ENCODE peak calls at places on chromosome 4, in six cellular contexts. One of them, this sample, is unnamed.

GRCh38 chr4:139084425-139085093 is 69.0 kb downstream of the NOCT start:
- DNase-seq in HCT116: no peak
- DNase-seq in H1: no peak
- DNase-seq in GM12878: peak
- DNase-seq in K562: no peak
- DNase-seq in HepG2: peak
- DNase-seq in this sample: no peak

GRCh38 chr4:2136736-2137135 is 77.6 kb downstream of the NAT8L start:
- DNase-seq in HCT116: no peak
- DNase-seq in H1: no peak
- DNase-seq in GM12878: no peak
- DNase-seq in K562: no peak
- DNase-seq in HepG2: no peak
- DNase-seq in this sample: no peak

GRCh38 chr4:42352049-42352448 is 45.2 kb upstream of the SHISA3 start:
- DNase-seq in HCT116: no peak
- DNase-seq in H1: no peak
- DNase-seq in GM12878: no peak
- DNase-seq in K562: no peak
- DNase-seq in HepG2: no peak
- DNase-seq in this sample: no peak

GRCh38 chr4:170990989-170991589 is 822.1 kb upstream of the GALNTL6 start:
- DNase-seq in HCT116: peak
- DNase-seq in H1: peak
- DNase-seq in GM12878: no peak
- DNase-seq in K562: peak
- DNase-seq in HepG2: peak
- DNase-seq in this sample: peak

GRCh38 chr4:148270600-148270999 is 171.6 kb downstream of the NR3C2 start:
- DNase-seq in HCT116: no peak
- DNase-seq in H1: no peak
- DNase-seq in GM12878: no peak
- DNase-seq in K562: no peak
- DNase-seq in HepG2: no peak
- DNase-seq in this sample: no peak

GRCh38 chr4:80026080-80026479 is 46.9 kb downstream of the ANTXR2 start:
- DNase-seq in HCT116: no peak
- DNase-seq in H1: no peak
- DNase-seq in GM12878: no peak
- DNase-seq in K562: peak
- DNase-seq in HepG2: no peak
- DNase-seq in this sample: no peak

GRCh38 chr4:156898373-156899117 is 73.1 kb downstream of the PDGFC start:
- DNase-seq in HCT116: no peak
- DNase-seq in H1: no peak
- DNase-seq in GM12878: no peak
- DNase-seq in K562: no peak
- DNase-seq in HepG2: peak
- DNase-seq in this sample: no peak

GRCh38 chr4:140308366-140309123 is 64.9 kb upstream of the SCOC start:
- DNase-seq in HCT116: no peak
- DNase-seq in H1: no peak
- DNase-seq in GM12878: no peak
- DNase-seq in K562: peak
- DNase-seq in HepG2: no peak
- DNase-seq in this sample: no peak

GRCh38 chr4:164383187-164384181 is 370.4 kb upstream of the SMIM31 start:
- DNase-seq in HCT116: no peak
- DNase-seq in H1: peak
- DNase-seq in GM12878: no peak
- DNase-seq in K562: no peak
- DNase-seq in HepG2: no peak
- DNase-seq in this sample: peak

GRCh38 chr4:20679946-20680345 is 20.3 kb upstream of the PACRGL start:
- DNase-seq in HCT116: no peak
- DNase-seq in H1: no peak
- DNase-seq in GM12878: no peak
- DNase-seq in K562: no peak
- DNase-seq in HepG2: no peak
- DNase-seq in this sample: no peak

GRCh38 chr4:5973486-5974220 is 44.6 kb downstream of the C4orf50 start:
- DNase-seq in HCT116: no peak
- DNase-seq in H1: no peak
- DNase-seq in GM12878: no peak
- DNase-seq in K562: no peak
- DNase-seq in HepG2: no peak
- DNase-seq in this sample: no peak

GRCh38 chr4:83378426-83378825 is 43.8 kb upstream of the HPSE start:
- DNase-seq in HCT116: no peak
- DNase-seq in H1: no peak
- DNase-seq in GM12878: no peak
- DNase-seq in K562: peak
- DNase-seq in HepG2: no peak
- DNase-seq in this sample: no peak

GRCh38 chr4:105666693-105667092 is 41.8 kb downstream of the INTS12 start:
- DNase-seq in HCT116: no peak
- DNase-seq in H1: no peak
- DNase-seq in GM12878: no peak
- DNase-seq in K562: peak
- DNase-seq in HepG2: no peak
- DNase-seq in this sample: no peak

GRCh38 chr4:108058685-108059440 is 69.2 kb downstream of the HADH start:
- DNase-seq in HCT116: peak
- DNase-seq in H1: no peak
- DNase-seq in GM12878: no peak
- DNase-seq in K562: no peak
- DNase-seq in HepG2: peak
- DNase-seq in this sample: no peak

GRCh38 chr4:56995525-56995924 is 16.8 kb downstream of the POLR2B start:
- DNase-seq in HCT116: no peak
- DNase-seq in H1: no peak
- DNase-seq in GM12878: no peak
- DNase-seq in K562: no peak
- DNase-seq in HepG2: no peak
- DNase-seq in this sample: no peak

GRCh38 chr4:48388504-48389154 is 47.3 kb downstream of the SLAIN2 start:
- DNase-seq in HCT116: no peak
- DNase-seq in H1: no peak
- DNase-seq in GM12878: no peak
- DNase-seq in K562: no peak
- DNase-seq in HepG2: no peak
- DNase-seq in this sample: no peak

GRCh38 chr4:81828991-81829390 is 357.3 kb upstream of the RASGEF1B start:
- DNase-seq in HCT116: no peak
- DNase-seq in H1: no peak
- DNase-seq in GM12878: no peak
- DNase-seq in K562: no peak
- DNase-seq in HepG2: no peak
- DNase-seq in this sample: no peak

GRCh38 chr4:105895324-105895608 is at the start of gene NPNT:
- DNase-seq in HCT116: no peak
- DNase-seq in H1: no peak
- DNase-seq in GM12878: no peak
- DNase-seq in K562: no peak
- DNase-seq in HepG2: no peak
- DNase-seq in this sample: no peak

GRCh38 chr4:6047130-6047673 is 29.0 kb upstream of the C4orf50 start:
- DNase-seq in HCT116: peak
- DNase-seq in H1: peak
- DNase-seq in GM12878: no peak
- DNase-seq in K562: no peak
- DNase-seq in HepG2: no peak
- DNase-seq in this sample: no peak

GRCh38 chr4:119672938-119673337 is 44.3 kb upstream of the PDE5A start:
- DNase-seq in HCT116: no peak
- DNase-seq in H1: no peak
- DNase-seq in GM12878: no peak
- DNase-seq in K562: no peak
- DNase-seq in HepG2: no peak
- DNase-seq in this sample: no peak

GRCh38 chr4:7222521-7222920 is 30.2 kb downstream of the SORCS2 start:
- DNase-seq in HCT116: no peak
- DNase-seq in H1: no peak
- DNase-seq in GM12878: no peak
- DNase-seq in K562: no peak
- DNase-seq in HepG2: no peak
- DNase-seq in this sample: no peak

GRCh38 chr4:83626245-83626843 is 90.4 kb downstream of the GPAT3 start:
- DNase-seq in HCT116: no peak
- DNase-seq in H1: no peak
- DNase-seq in GM12878: no peak
- DNase-seq in K562: peak
- DNase-seq in HepG2: no peak
- DNase-seq in this sample: no peak

GRCh38 chr4:8723222-8723980 is 130.8 kb downstream of the CPZ start:
- DNase-seq in HCT116: no peak
- DNase-seq in H1: peak
- DNase-seq in GM12878: no peak
- DNase-seq in K562: no peak
- DNase-seq in HepG2: no peak
- DNase-seq in this sample: no peak

GRCh38 chr4:165991325-165992180 is 118.5 kb downstream of the TLL1 start:
- DNase-seq in HCT116: no peak
- DNase-seq in H1: no peak
- DNase-seq in GM12878: no peak
- DNase-seq in K562: no peak
- DNase-seq in HepG2: no peak
- DNase-seq in this sample: no peak

GRCh38 chr4:165982934-165983333 is 109.9 kb downstream of the TLL1 start:
- DNase-seq in HCT116: no peak
- DNase-seq in H1: no peak
- DNase-seq in GM12878: no peak
- DNase-seq in K562: no peak
- DNase-seq in HepG2: peak
- DNase-seq in this sample: no peak

GRCh38 chr4:165992263-165992662 is 119.2 kb downstream of the TLL1 start:
- DNase-seq in HCT116: no peak
- DNase-seq in H1: no peak
- DNase-seq in GM12878: no peak
- DNase-seq in K562: no peak
- DNase-seq in HepG2: no peak
- DNase-seq in this sample: no peak

GRCh38 chr4:165986956-165987698 is 114.1 kb downstream of the TLL1 start:
- DNase-seq in HCT116: no peak
- DNase-seq in H1: no peak
- DNase-seq in GM12878: no peak
- DNase-seq in K562: no peak
- DNase-seq in HepG2: no peak
- DNase-seq in this sample: no peak
- H3K9ac ChIP-seq in HCT116: no peak
- H3K9ac ChIP-seq in H1: no peak
- H3K9ac ChIP-seq in GM12878: no peak
- H3K9ac ChIP-seq in K562: no peak
- H3K9ac ChIP-seq in HepG2: no peak
- H3K9ac ChIP-seq in this sample: no peak

GRCh38 chr4:145937021-145937861 is 1.4 kb downstream of the ZNF827 start:
- DNase-seq in HCT116: no peak
- DNase-seq in H1: peak
- DNase-seq in GM12878: no peak
- DNase-seq in K562: no peak
- DNase-seq in HepG2: no peak
- DNase-seq in this sample: peak
- TF ChIP-seq ZNF274 in HCT116: no peak
- TF ChIP-seq ZNF274 in H1: no peak
- TF ChIP-seq ZNF274 in GM12878: no peak
- TF ChIP-seq ZNF274 in K562: no peak
- TF ChIP-seq ZNF274 in HepG2: no peak
- TF ChIP-seq ZNF274 in this sample: no peak

DNA sequence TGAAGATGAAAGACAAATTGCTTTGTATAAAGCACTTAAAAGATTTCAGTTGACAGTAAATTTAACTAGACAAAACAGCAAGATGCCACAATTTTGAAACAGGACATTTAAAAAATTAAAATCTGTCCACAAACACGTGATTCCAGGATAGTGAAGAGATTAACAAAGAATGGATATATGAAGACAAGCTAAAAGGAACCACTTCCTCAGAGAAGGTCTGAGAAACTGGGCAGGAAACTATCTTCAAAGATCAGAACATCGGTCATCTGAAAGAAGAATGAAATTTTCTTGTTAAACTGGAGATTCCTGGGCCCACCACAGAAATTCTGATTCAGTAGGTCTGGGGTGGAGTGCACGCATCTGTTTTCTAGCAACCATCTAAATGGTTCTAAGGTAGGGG is 1.4 kb downstream of the RWDD4 start:
- DNase-seq in HCT116: no peak
- DNase-seq in H1: no peak
- DNase-seq in GM12878: no peak
- DNase-seq in K562: peak
- DNase-seq in HepG2: no peak
- DNase-seq in this sample: no peak
- H3K9ac ChIP-seq in HCT116: peak
- H3K9ac ChIP-seq in H1: no peak
- H3K9ac ChIP-seq in GM12878: peak
- H3K9ac ChIP-seq in K562: peak
- H3K9ac ChIP-seq in HepG2: peak
- H3K9ac ChIP-seq in this sample: no peak

GRCh38 chr4:4847011-4847410 is 12.5 kb upstream of the MSX1 start:
- DNase-seq in HCT116: no peak
- DNase-seq in H1: no peak
- DNase-seq in GM12878: no peak
- DNase-seq in K562: no peak
- DNase-seq in HepG2: no peak
- DNase-seq in this sample: no peak

GRCh38 chr4:4845027-4845426 is 14.4 kb upstream of the MSX1 start:
- DNase-seq in HCT116: no peak
- DNase-seq in H1: no peak
- DNase-seq in GM12878: no peak
- DNase-seq in K562: no peak
- DNase-seq in HepG2: no peak
- DNase-seq in this sample: no peak

GRCh38 chr4:4842476-4843441 is 16.7 kb upstream of the MSX1 start:
- DNase-seq in HCT116: no peak
- DNase-seq in H1: no peak
- DNase-seq in GM12878: no peak
- DNase-seq in K562: no peak
- DNase-seq in HepG2: no peak
- DNase-seq in this sample: no peak

GRCh38 chr4:4841156-4841555 is 18.3 kb upstream of the MSX1 start:
- DNase-seq in HCT116: no peak
- DNase-seq in H1: no peak
- DNase-seq in GM12878: no peak
- DNase-seq in K562: no peak
- DNase-seq in HepG2: no peak
- DNase-seq in this sample: no peak

DNA sequence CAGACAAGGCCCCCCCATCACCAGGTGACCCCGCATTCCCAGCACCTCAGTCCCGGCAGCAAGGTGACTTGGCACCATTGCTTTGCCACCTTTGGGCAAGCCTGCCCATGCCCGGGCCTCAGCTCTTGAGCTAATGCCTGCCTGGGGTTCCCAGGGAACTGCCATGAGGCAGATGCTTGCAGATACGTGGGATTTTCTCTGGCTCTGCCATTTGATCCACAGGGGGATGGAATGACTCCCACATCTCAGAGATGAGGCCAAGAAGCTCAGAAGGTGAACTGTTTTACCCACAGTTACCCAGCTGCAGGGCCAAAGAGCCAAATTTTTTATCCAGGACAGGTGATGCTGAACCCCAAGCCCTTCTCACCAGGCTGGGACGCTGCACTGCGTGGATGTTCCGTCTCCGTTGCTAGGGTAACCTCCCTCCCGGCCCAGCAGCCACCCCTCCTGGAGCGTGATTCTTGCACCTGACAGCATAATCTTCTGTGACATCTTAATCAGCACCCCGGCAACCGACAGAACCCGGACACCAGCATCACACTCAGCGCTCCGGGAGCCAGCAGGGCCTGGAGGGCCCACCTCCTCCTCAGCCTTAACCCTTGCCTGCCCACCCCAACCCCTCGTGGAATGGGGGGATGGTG is 15.7 kb upstream of the MSX1 start:
- DNase-seq in HCT116: no peak
- DNase-seq in H1: no peak
- DNase-seq in GM12878: no peak
- DNase-seq in K562: no peak
- DNase-seq in HepG2: no peak
- DNase-seq in this sample: no peak
- TF ChIP-seq ZNF274 in HCT116: no peak
- TF ChIP-seq ZNF274 in H1: no peak
- TF ChIP-seq ZNF274 in GM12878: no peak
- TF ChIP-seq ZNF274 in K562: no peak
- TF ChIP-seq ZNF274 in HepG2: no peak
- TF ChIP-seq ZNF274 in this sample: no peak